ENCODE peak calls at places on chromosome 20, in ten cellular contexts. One of them, this sample, is unnamed.

GRCh38 chr20:44756956-44757355 is 11.3 kb downstream of the KCNK15 start:
- DNase-seq in EH: no peak
- DNase-seq in mucosa of gallbladder: no peak
- DNase-seq in CD4-positive, alpha-beta T cell: no peak
- DNase-seq in WERI-Rb-1: no peak
- DNase-seq in activated CD8-positive, alpha-beta memory T cell treated with anti-CD3 and anti-CD28 coated beads for 24 hours: no peak
- DNase-seq in Ammon's horn: no peak
- DNase-seq in activated CD4-positive, CD25-positive, alpha-beta regulatory T cell treated with anti-CD3 and anti-CD28 coated beads, Interleukin-2, amount 50 U/mL, for 72 hours: no peak
- DNase-seq in left ventricle myocardium inferior: no peak
- DNase-seq in T-helper 1 cell: no peak
- DNase-seq in this sample: no peak

GRCh38 chr20:13041574-13042457 is 33.0 kb downstream of the SPTLC3 start:
- DNase-seq in CD4-positive, alpha-beta T cell: no peak
- DNase-seq in EH: no peak
- DNase-seq in mucosa of gallbladder: no peak
- DNase-seq in Ammon's horn: no peak
- DNase-seq in activated CD8-positive, alpha-beta memory T cell treated with anti-CD3 and anti-CD28 coated beads for 24 hours: no peak
- DNase-seq in left ventricle myocardium inferior: no peak
- DNase-seq in T-helper 1 cell: no peak
- DNase-seq in activated CD4-positive, CD25-positive, alpha-beta regulatory T cell treated with anti-CD3 and anti-CD28 coated beads, Interleukin-2, amount 50 U/mL, for 72 hours: no peak
- DNase-seq in WERI-Rb-1: no peak
- DNase-seq in this sample: no peak

GRCh38 chr20:39049148-39049547 is 87.0 kb downstream of the DHX35 start:
- DNase-seq in mucosa of gallbladder: no peak
- DNase-seq in T-helper 1 cell: no peak
- DNase-seq in left ventricle myocardium inferior: no peak
- DNase-seq in EH: no peak
- DNase-seq in activated CD8-positive, alpha-beta memory T cell treated with anti-CD3 and anti-CD28 coated beads for 24 hours: peak
- DNase-seq in Ammon's horn: no peak
- DNase-seq in activated CD4-positive, CD25-positive, alpha-beta regulatory T cell treated with anti-CD3 and anti-CD28 coated beads, Interleukin-2, amount 50 U/mL, for 72 hours: no peak
- DNase-seq in CD4-positive, alpha-beta T cell: no peak
- DNase-seq in WERI-Rb-1: no peak
- DNase-seq in this sample: no peak

GRCh38 chr20:24785141-24785924 is 163.7 kb upstream of the CST7 start:
- DNase-seq in activated CD8-positive, alpha-beta memory T cell treated with anti-CD3 and anti-CD28 coated beads for 24 hours: no peak
- DNase-seq in EH: peak
- DNase-seq in CD4-positive, alpha-beta T cell: no peak
- DNase-seq in T-helper 1 cell: no peak
- DNase-seq in WERI-Rb-1: no peak
- DNase-seq in activated CD4-positive, CD25-positive, alpha-beta regulatory T cell treated with anti-CD3 and anti-CD28 coated beads, Interleukin-2, amount 50 U/mL, for 72 hours: no peak
- DNase-seq in mucosa of gallbladder: no peak
- DNase-seq in Ammon's horn: no peak
- DNase-seq in left ventricle myocardium inferior: no peak
- DNase-seq in this sample: no peak

GRCh38 chr20:39190666-39191570 is 228.8 kb downstream of the DHX35 start:
- DNase-seq in CD4-positive, alpha-beta T cell: no peak
- DNase-seq in activated CD4-positive, CD25-positive, alpha-beta regulatory T cell treated with anti-CD3 and anti-CD28 coated beads, Interleukin-2, amount 50 U/mL, for 72 hours: no peak
- DNase-seq in mucosa of gallbladder: no peak
- DNase-seq in activated CD8-positive, alpha-beta memory T cell treated with anti-CD3 and anti-CD28 coated beads for 24 hours: no peak
- DNase-seq in EH: peak
- DNase-seq in left ventricle myocardium inferior: no peak
- DNase-seq in T-helper 1 cell: no peak
- DNase-seq in WERI-Rb-1: no peak
- DNase-seq in Ammon's horn: no peak
- DNase-seq in this sample: no peak

GRCh38 chr20:62156592-62157386 is 13.2 kb downstream of the SS18L1 start:
- DNase-seq in left ventricle myocardium inferior: peak
- DNase-seq in CD4-positive, alpha-beta T cell: peak
- DNase-seq in activated CD8-positive, alpha-beta memory T cell treated with anti-CD3 and anti-CD28 coated beads for 24 hours: peak
- DNase-seq in Ammon's horn: peak
- DNase-seq in WERI-Rb-1: peak
- DNase-seq in mucosa of gallbladder: peak
- DNase-seq in activated CD4-positive, CD25-positive, alpha-beta regulatory T cell treated with anti-CD3 and anti-CD28 coated beads, Interleukin-2, amount 50 U/mL, for 72 hours: peak
- DNase-seq in T-helper 1 cell: peak
- DNase-seq in EH: peak
- DNase-seq in this sample: peak

GRCh38 chr20:53865905-53866786 is 204.2 kb downstream of the BCAS1 start:
- DNase-seq in Ammon's horn: peak
- DNase-seq in EH: peak
- DNase-seq in mucosa of gallbladder: peak
- DNase-seq in activated CD8-positive, alpha-beta memory T cell treated with anti-CD3 and anti-CD28 coated beads for 24 hours: no peak
- DNase-seq in activated CD4-positive, CD25-positive, alpha-beta regulatory T cell treated with anti-CD3 and anti-CD28 coated beads, Interleukin-2, amount 50 U/mL, for 72 hours: no peak
- DNase-seq in WERI-Rb-1: peak
- DNase-seq in CD4-positive, alpha-beta T cell: no peak
- DNase-seq in left ventricle myocardium inferior: no peak
- DNase-seq in T-helper 1 cell: peak
- DNase-seq in this sample: no peak

GRCh38 chr20:17226410-17227198 is at the start of gene PCSK2:
- DNase-seq in mucosa of gallbladder: no peak
- DNase-seq in left ventricle myocardium inferior: peak
- DNase-seq in CD4-positive, alpha-beta T cell: no peak
- DNase-seq in WERI-Rb-1: peak
- DNase-seq in Ammon's horn: peak
- DNase-seq in activated CD4-positive, CD25-positive, alpha-beta regulatory T cell treated with anti-CD3 and anti-CD28 coated beads, Interleukin-2, amount 50 U/mL, for 72 hours: no peak
- DNase-seq in T-helper 1 cell: no peak
- DNase-seq in EH: peak
- DNase-seq in activated CD8-positive, alpha-beta memory T cell treated with anti-CD3 and anti-CD28 coated beads for 24 hours: no peak
- DNase-seq in this sample: no peak

GRCh38 chr20:5908981-5909380 is 41.4 kb downstream of the TRMT6 start:
- DNase-seq in activated CD8-positive, alpha-beta memory T cell treated with anti-CD3 and anti-CD28 coated beads for 24 hours: no peak
- DNase-seq in Ammon's horn: no peak
- DNase-seq in left ventricle myocardium inferior: no peak
- DNase-seq in activated CD4-positive, CD25-positive, alpha-beta regulatory T cell treated with anti-CD3 and anti-CD28 coated beads, Interleukin-2, amount 50 U/mL, for 72 hours: no peak
- DNase-seq in WERI-Rb-1: no peak
- DNase-seq in EH: peak
- DNase-seq in mucosa of gallbladder: no peak
- DNase-seq in CD4-positive, alpha-beta T cell: no peak
- DNase-seq in T-helper 1 cell: no peak
- DNase-seq in this sample: no peak

GRCh38 chr20:4925842-4926530 is 75.3 kb downstream of the SLC23A2 start:
- DNase-seq in WERI-Rb-1: no peak
- DNase-seq in Ammon's horn: peak
- DNase-seq in mucosa of gallbladder: peak
- DNase-seq in left ventricle myocardium inferior: peak
- DNase-seq in EH: peak
- DNase-seq in activated CD8-positive, alpha-beta memory T cell treated with anti-CD3 and anti-CD28 coated beads for 24 hours: no peak
- DNase-seq in CD4-positive, alpha-beta T cell: no peak
- DNase-seq in T-helper 1 cell: no peak
- DNase-seq in activated CD4-positive, CD25-positive, alpha-beta regulatory T cell treated with anti-CD3 and anti-CD28 coated beads, Interleukin-2, amount 50 U/mL, for 72 hours: no peak
- DNase-seq in this sample: no peak